ENCODE peak calls at places on chromosomes 6 and 20, in ten cellular contexts. One of them, this sample, is unnamed.

GRCh38 chr6:33019358-33019757 is 10.0 kb upstream of the HLA-DOA start:
- DNase-seq in PC-9: no peak
- DNase-seq in OCI-LY7: no peak
- DNase-seq in mammary epithelial cell: no peak
- DNase-seq in GM12864: no peak
- DNase-seq in PC-3: no peak
- DNase-seq in BE2C: no peak
- DNase-seq in CD8-positive, alpha-beta T cell: no peak
- DNase-seq in fibroblast of villous mesenchyme: no peak
- DNase-seq in adrenal gland: no peak
- DNase-seq in this sample: no peak

GRCh38 chr6:2157441-2158127 is 87.8 kb downstream of the GMDS start:
- DNase-seq in PC-9: peak; percentile 37
- DNase-seq in OCI-LY7: no peak
- DNase-seq in mammary epithelial cell: peak; percentile 86
- DNase-seq in GM12864: peak; percentile 35
- DNase-seq in PC-3: no peak
- DNase-seq in BE2C: no peak
- DNase-seq in CD8-positive, alpha-beta T cell: no peak
- DNase-seq in fibroblast of villous mesenchyme: peak; percentile 57
- DNase-seq in adrenal gland: no peak
- DNase-seq in this sample: peak; percentile 73

GRCh38 chr6:38671885-38672467 is 31.0 kb downstream of the GLO1 start:
- DNase-seq in PC-9: peak; percentile 42
- DNase-seq in OCI-LY7: peak; percentile 62
- DNase-seq in mammary epithelial cell: peak; percentile 56
- DNase-seq in GM12864: peak; percentile 47
- DNase-seq in PC-3: peak; percentile 78
- DNase-seq in BE2C: peak; percentile 46
- DNase-seq in CD8-positive, alpha-beta T cell: peak; percentile 26
- DNase-seq in fibroblast of villous mesenchyme: peak; percentile 68
- DNase-seq in adrenal gland: peak; percentile 28
- DNase-seq in this sample: peak; percentile 45

GRCh38 chr6:42210551-42210950 is 7.1 kb downstream of the MRPS10 start:
- DNase-seq in PC-9: no peak
- DNase-seq in OCI-LY7: no peak
- DNase-seq in mammary epithelial cell: no peak
- DNase-seq in GM12864: no peak
- DNase-seq in PC-3: peak; percentile 42
- DNase-seq in BE2C: no peak
- DNase-seq in CD8-positive, alpha-beta T cell: no peak
- DNase-seq in fibroblast of villous mesenchyme: no peak
- DNase-seq in adrenal gland: no peak
- DNase-seq in this sample: peak; percentile 51

GRCh38 chr6:78768242-78768641 is 99.1 kb upstream of the IRAK1BP1 start:
- DNase-seq in PC-9: no peak
- DNase-seq in OCI-LY7: no peak
- DNase-seq in mammary epithelial cell: no peak
- DNase-seq in GM12864: no peak
- DNase-seq in PC-3: no peak
- DNase-seq in BE2C: no peak
- DNase-seq in CD8-positive, alpha-beta T cell: no peak
- DNase-seq in fibroblast of villous mesenchyme: no peak
- DNase-seq in adrenal gland: no peak
- DNase-seq in this sample: no peak

GRCh38 chr6:136962661-136963060 is 40.6 kb downstream of the SLC35D3 start:
- DNase-seq in PC-9: peak; percentile 48
- DNase-seq in OCI-LY7: no peak
- DNase-seq in mammary epithelial cell: no peak
- DNase-seq in GM12864: no peak
- DNase-seq in PC-3: no peak
- DNase-seq in BE2C: peak; percentile 79
- DNase-seq in CD8-positive, alpha-beta T cell: no peak
- DNase-seq in fibroblast of villous mesenchyme: no peak
- DNase-seq in adrenal gland: no peak
- DNase-seq in this sample: no peak

GRCh38 chr6:148743476-148743875 is 3.4 kb upstream of the UST start:
- DNase-seq in PC-9: no peak
- DNase-seq in OCI-LY7: no peak
- DNase-seq in mammary epithelial cell: no peak
- DNase-seq in GM12864: no peak
- DNase-seq in PC-3: no peak
- DNase-seq in BE2C: no peak
- DNase-seq in CD8-positive, alpha-beta T cell: no peak
- DNase-seq in fibroblast of villous mesenchyme: no peak
- DNase-seq in adrenal gland: no peak
- DNase-seq in this sample: no peak

GRCh38 chr6:85459224-85459901 is 9.5 kb downstream of the NT5E start:
- DNase-seq in PC-9: peak; percentile 93
- DNase-seq in OCI-LY7: no peak
- DNase-seq in mammary epithelial cell: peak; percentile 55
- DNase-seq in GM12864: no peak
- DNase-seq in PC-3: peak; percentile 92
- DNase-seq in BE2C: no peak
- DNase-seq in CD8-positive, alpha-beta T cell: no peak
- DNase-seq in fibroblast of villous mesenchyme: peak; percentile 79
- DNase-seq in adrenal gland: no peak
- DNase-seq in this sample: peak; percentile 89

GRCh38 chr6:35391240-35391968 is 49.0 kb downstream of the PPARD start:
- DNase-seq in PC-9: peak; percentile 97
- DNase-seq in OCI-LY7: no peak
- DNase-seq in mammary epithelial cell: peak; percentile 97
- DNase-seq in GM12864: no peak
- DNase-seq in PC-3: peak; percentile 99
- DNase-seq in BE2C: no peak
- DNase-seq in CD8-positive, alpha-beta T cell: no peak
- DNase-seq in fibroblast of villous mesenchyme: peak; percentile 58
- DNase-seq in adrenal gland: no peak
- DNase-seq in this sample: peak; percentile 79

GRCh38 chr6:111809264-111809663 is 64.0 kb downstream of the FYN start:
- DNase-seq in PC-9: no peak
- DNase-seq in OCI-LY7: no peak
- DNase-seq in mammary epithelial cell: no peak
- DNase-seq in GM12864: no peak
- DNase-seq in PC-3: no peak
- DNase-seq in BE2C: no peak
- DNase-seq in CD8-positive, alpha-beta T cell: no peak
- DNase-seq in fibroblast of villous mesenchyme: no peak
- DNase-seq in adrenal gland: no peak
- DNase-seq in this sample: peak; percentile 68

GRCh38 chr20:5085380-5085779 is 34.4 kb downstream of the PCNA start:
- DNase-seq in PC-9: no peak
- DNase-seq in OCI-LY7: no peak
- DNase-seq in mammary epithelial cell: no peak
- DNase-seq in GM12864: no peak
- DNase-seq in PC-3: no peak
- DNase-seq in BE2C: no peak
- DNase-seq in CD8-positive, alpha-beta T cell: no peak
- DNase-seq in fibroblast of villous mesenchyme: no peak
- DNase-seq in adrenal gland: peak; percentile 27
- DNase-seq in this sample: no peak

DNA sequence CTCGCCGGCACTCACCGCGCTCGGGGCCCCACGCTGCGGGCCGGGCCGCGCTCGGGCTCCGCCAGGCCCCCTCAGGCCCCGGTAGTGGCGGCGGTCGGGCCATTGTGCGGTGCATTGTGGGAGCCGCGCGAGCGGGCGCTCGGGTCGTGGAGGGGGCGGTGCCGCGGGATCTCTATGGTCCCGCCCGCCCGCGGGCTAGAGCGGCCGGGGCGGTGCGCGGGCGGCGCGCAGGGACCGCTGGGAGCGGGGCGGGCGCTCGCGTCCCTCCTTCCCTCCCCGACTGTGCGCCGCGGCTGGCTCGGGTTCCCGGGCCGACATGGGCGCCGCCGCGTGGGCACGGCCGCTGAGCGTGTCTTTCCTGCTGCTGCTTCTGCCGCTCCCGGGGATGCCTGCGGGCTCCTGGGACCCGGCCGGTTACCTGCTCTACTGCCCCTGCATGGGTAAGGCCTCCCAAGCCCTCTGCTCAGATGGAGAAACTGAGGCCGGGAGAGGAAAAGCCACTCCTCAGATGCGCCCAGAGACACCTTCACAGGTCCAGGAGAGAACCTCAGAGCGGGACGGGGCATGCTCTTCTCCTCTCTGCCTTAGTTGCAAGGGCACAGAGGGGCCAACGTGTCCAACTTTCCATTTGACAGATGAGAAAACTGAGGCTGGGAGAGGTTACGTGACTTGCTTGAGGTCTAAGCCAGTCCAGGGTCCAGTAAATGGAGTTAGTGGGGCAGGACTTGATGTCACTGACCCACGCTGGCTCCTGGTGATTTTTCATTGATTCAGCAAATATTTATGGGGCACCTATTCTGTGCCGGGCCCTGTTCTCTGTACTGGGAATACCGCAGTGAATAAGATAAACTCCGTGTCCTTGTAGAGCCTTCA is at the start of the genes PLAGL2 and POFUT1:
- DNase-seq in PC-9: peak; percentile 56
- DNase-seq in OCI-LY7: peak; percentile 92
- DNase-seq in mammary epithelial cell: peak; percentile 87
- DNase-seq in GM12864: peak; percentile 49
- DNase-seq in PC-3: peak; percentile 92
- DNase-seq in BE2C: peak; percentile 92
- DNase-seq in CD8-positive, alpha-beta T cell: peak; percentile 87
- DNase-seq in fibroblast of villous mesenchyme: peak; percentile 84
- DNase-seq in adrenal gland: peak; percentile 82
- DNase-seq in this sample: peak; percentile 96
- TF ChIP-seq CTCF in PC-9: no peak
- TF ChIP-seq CTCF in OCI-LY7: peak; percentile 55
- TF ChIP-seq CTCF in mammary epithelial cell: peak; percentile 27
- TF ChIP-seq CTCF in GM12864: peak; percentile 23
- TF ChIP-seq CTCF in PC-3: peak; percentile 34
- TF ChIP-seq CTCF in BE2C: no peak
- TF ChIP-seq CTCF in CD8-positive, alpha-beta T cell: no peak
- TF ChIP-seq CTCF in fibroblast of villous mesenchyme: no peak
- TF ChIP-seq CTCF in adrenal gland: no peak
- TF ChIP-seq CTCF in this sample: peak; percentile 3

DNA sequence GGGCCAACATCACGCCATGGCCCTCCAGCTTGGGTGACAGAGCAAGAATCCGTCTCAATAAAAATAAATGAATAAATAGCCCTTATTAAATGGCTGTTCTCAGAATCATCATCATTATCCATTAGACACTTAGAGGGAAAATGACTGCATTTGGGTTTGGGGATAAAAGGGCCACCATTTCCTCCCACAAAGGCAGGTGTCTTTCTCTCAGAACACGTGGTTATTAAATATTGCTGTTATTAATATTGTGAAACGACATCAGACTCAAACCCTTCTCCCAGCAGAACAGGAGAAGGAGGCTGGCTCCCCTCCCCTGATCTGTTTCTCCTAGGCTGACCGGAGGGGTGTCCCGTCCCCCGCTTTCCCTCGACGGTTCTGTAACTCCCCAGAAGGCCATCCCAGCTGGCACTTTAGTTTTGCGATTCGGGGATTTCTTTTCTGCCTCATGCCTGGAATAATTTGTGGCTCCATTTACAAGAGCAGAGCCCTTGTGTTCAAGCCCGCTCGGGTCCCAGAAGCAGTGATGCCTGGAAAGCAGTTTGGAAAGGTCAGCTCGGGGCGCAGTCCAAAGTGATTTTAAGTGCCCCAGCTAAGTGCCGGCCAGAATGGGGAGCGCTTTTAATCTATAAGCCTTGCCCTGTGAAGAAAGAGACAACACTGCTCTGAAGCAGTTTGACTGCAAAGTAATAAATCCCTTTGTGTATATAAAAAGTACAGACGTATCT is 41.9 kb downstream of the EYA2 start:
- DNase-seq in PC-9: no peak
- DNase-seq in OCI-LY7: no peak
- DNase-seq in mammary epithelial cell: no peak
- DNase-seq in GM12864: no peak
- DNase-seq in PC-3: no peak
- DNase-seq in BE2C: no peak
- DNase-seq in CD8-positive, alpha-beta T cell: no peak
- DNase-seq in fibroblast of villous mesenchyme: peak; percentile 18
- DNase-seq in adrenal gland: no peak
- DNase-seq in this sample: no peak
- H3K4me3 ChIP-seq in PC-9: no peak overlapping the region
- H3K4me3 ChIP-seq in OCI-LY7: no peak overlapping the region
- H3K4me3 ChIP-seq in mammary epithelial cell: no peak overlapping the region
- H3K4me3 ChIP-seq in GM12864: no peak overlapping the region
- H3K4me3 ChIP-seq in PC-3: no peak overlapping the region
- H3K4me3 ChIP-seq in BE2C: no peak overlapping the region
- H3K4me3 ChIP-seq in CD8-positive, alpha-beta T cell: no peak overlapping the region
- H3K4me3 ChIP-seq in fibroblast of villous mesenchyme: no peak overlapping the region
- H3K4me3 ChIP-seq in adrenal gland: no peak overlapping the region
- H3K4me3 ChIP-seq in this sample: no peak overlapping the region

GRCh38 chr6:52839124-52840055 is 1.2 kb downstream of the GSTA5 start:
- DNase-seq in PC-9: peak; percentile 50
- DNase-seq in OCI-LY7: peak; percentile 50
- DNase-seq in mammary epithelial cell: peak; percentile 58
- DNase-seq in GM12864: no peak
- DNase-seq in PC-3: peak; percentile 87
- DNase-seq in BE2C: peak; percentile 78
- DNase-seq in CD8-positive, alpha-beta T cell: peak; percentile 50
- DNase-seq in fibroblast of villous mesenchyme: peak; percentile 66
- DNase-seq in adrenal gland: peak; percentile 76
- DNase-seq in this sample: peak; percentile 80
- TF ChIP-seq CTCF in PC-9: peak; percentile 84
- TF ChIP-seq CTCF in OCI-LY7: peak; percentile 83
- TF ChIP-seq CTCF in mammary epithelial cell: peak; percentile 64
- TF ChIP-seq CTCF in GM12864: peak; percentile 87
- TF ChIP-seq CTCF in PC-3: peak; percentile 83
- TF ChIP-seq CTCF in BE2C: peak; percentile 86
- TF ChIP-seq CTCF in CD8-positive, alpha-beta T cell: peak; percentile 69
- TF ChIP-seq CTCF in fibroblast of villous mesenchyme: peak; percentile 84
- TF ChIP-seq CTCF in adrenal gland: peak; percentile 49
- TF ChIP-seq CTCF in this sample: peak; percentile 74

GRCh38 chr20:44585042-44585968 is 2.9 kb downstream of the PKIG start:
- DNase-seq in PC-9: no peak
- DNase-seq in OCI-LY7: peak; percentile 76
- DNase-seq in mammary epithelial cell: no peak
- DNase-seq in GM12864: no peak
- DNase-seq in PC-3: no peak
- DNase-seq in BE2C: no peak
- DNase-seq in CD8-positive, alpha-beta T cell: no peak
- DNase-seq in fibroblast of villous mesenchyme: no peak
- DNase-seq in adrenal gland: no peak
- DNase-seq in this sample: no peak

GRCh38 chr20:44581515-44581914 is 864 bp upstream of the PKIG start:
- DNase-seq in PC-9: no peak
- DNase-seq in OCI-LY7: no peak
- DNase-seq in mammary epithelial cell: no peak
- DNase-seq in GM12864: no peak
- DNase-seq in PC-3: no peak
- DNase-seq in BE2C: no peak
- DNase-seq in CD8-positive, alpha-beta T cell: no peak
- DNase-seq in fibroblast of villous mesenchyme: peak; percentile 40
- DNase-seq in adrenal gland: no peak
- DNase-seq in this sample: no peak

GRCh38 chr20:44584103-44584690 is 1.8 kb downstream of the PKIG start:
- DNase-seq in PC-9: no peak
- DNase-seq in OCI-LY7: peak; percentile 71
- DNase-seq in mammary epithelial cell: no peak
- DNase-seq in GM12864: no peak
- DNase-seq in PC-3: no peak
- DNase-seq in BE2C: no peak
- DNase-seq in CD8-positive, alpha-beta T cell: no peak
- DNase-seq in fibroblast of villous mesenchyme: no peak
- DNase-seq in adrenal gland: no peak
- DNase-seq in this sample: no peak

GRCh38 chr20:44582321-44583025 is at the start of gene PKIG:
- DNase-seq in PC-9: no peak
- DNase-seq in OCI-LY7: peak; percentile 48
- DNase-seq in mammary epithelial cell: peak; percentile 45
- DNase-seq in GM12864: no peak
- DNase-seq in PC-3: no peak
- DNase-seq in BE2C: no peak
- DNase-seq in CD8-positive, alpha-beta T cell: no peak
- DNase-seq in fibroblast of villous mesenchyme: peak; percentile 93
- DNase-seq in adrenal gland: peak; percentile 43
- DNase-seq in this sample: peak; percentile 81

GRCh38 chr20:44583179-44583578 is 800 bp downstream of the PKIG start:
- DNase-seq in PC-9: no peak
- DNase-seq in OCI-LY7: no peak
- DNase-seq in mammary epithelial cell: no peak
- DNase-seq in GM12864: no peak
- DNase-seq in PC-3: no peak
- DNase-seq in BE2C: no peak
- DNase-seq in CD8-positive, alpha-beta T cell: no peak
- DNase-seq in fibroblast of villous mesenchyme: peak; percentile 92
- DNase-seq in adrenal gland: no peak
- DNase-seq in this sample: no peak
- H3K4me3 ChIP-seq in PC-9: no peak overlapping the region
- H3K4me3 ChIP-seq in OCI-LY7: peak overlapping the region; percentile 72
- H3K4me3 ChIP-seq in mammary epithelial cell: no peak overlapping the region
- H3K4me3 ChIP-seq in GM12864: no peak overlapping the region
- H3K4me3 ChIP-seq in PC-3: no peak overlapping the region
- H3K4me3 ChIP-seq in BE2C: no peak overlapping the region
- H3K4me3 ChIP-seq in CD8-positive, alpha-beta T cell: no peak overlapping the region
- H3K4me3 ChIP-seq in fibroblast of villous mesenchyme: peak overlapping the region; percentile 76
- H3K4me3 ChIP-seq in adrenal gland: no peak overlapping the region
- H3K4me3 ChIP-seq in this sample: peak overlapping the region; percentile 73